ENCODE peak calls at places on chromosomes 13 and 19, in four cellular contexts. A is spleen, B is Panc1, S is breast epithelium. I is an unnamed sample.

GRCh38 chr13:47455581-47455980 is 545.5 kb downstream of the SUCLA2 start:
- DNase-seq in S (no peak), B (no peak), A (no peak), I (no peak)

GRCh38 chr13:23159205-23159586 is 21.6 kb upstream of the SGCG start:
- DNase-seq in S (no peak), B (no peak), A (no peak), I (no peak)

GRCh38 chr13:92573467-92574057 is 653.0 kb upstream of the GPC6 start:
- DNase-seq in S (no peak), B (no peak), A (no peak), I (no peak)

GRCh38 chr13:53089951-53090350 is 61.3 kb downstream of the OLFM4 start:
- DNase-seq in S (no peak), A (no peak), B (no peak), I (no peak)

GRCh38 chr19:33699754-33700407 is 78.1 kb downstream of the CHST8 start:
- DNase-seq in B (no peak), S (no peak), A (peak), I (no peak)

GRCh38 chr13:46405457-46405856 is 18.4 kb upstream of the RUBCNL start:
- DNase-seq in A (no peak), S (no peak), B (no peak), I (no peak)

GRCh38 chr19:13839193-13839937 is 37.6 kb upstream of the NANOS3 start:
- DNase-seq in B (no peak), A (peak), S (peak), I (peak)

GRCh38 chr19:6421075-6422014 is 3.3 kb downstream of the KHSRP start:
- DNase-seq in S (no peak), A (no peak), B (no peak), I (no peak)

GRCh38 chr13:79451500-79451962 is 29.4 kb upstream of the NDFIP2 start:
- DNase-seq in A (peak), S (no peak), B (no peak), I (peak)

GRCh38 chr19:2524840-2525723 is 49.2 kb downstream of the GADD45B start:
- DNase-seq in B (no peak), A (no peak), S (no peak), I (no peak)

GRCh38 chr13:69524459-69525155 is 583.0 kb upstream of the ATXN8OS start:
- DNase-seq in A (no peak), B (no peak), S (no peak), I (no peak)

GRCh38 chr19:13164370-13165090 is 14.3 kb downstream of the IER2 start:
- DNase-seq in S (peak), A (peak), B (no peak), I (peak)

GRCh38 chr19:13099073-13099999 is 3.3 kb downstream of the LYL1 start:
- DNase-seq in A (peak), S (no peak), B (no peak), I (peak)

GRCh38 chr13:113428469-113428865 is 24.8 kb downstream of the ADPRHL1 start:
- DNase-seq in S (no peak), B (no peak), A (no peak), I (no peak)

GRCh38 chr13:31172535-31172934 is 10.8 kb upstream of the HSPH1 start:
- DNase-seq in B (peak), S (no peak), A (no peak), I (no peak)

GRCh38 chr13:40993119-40993518 is 26.0 kb downstream of the ELF1 start:
- DNase-seq in S (no peak), A (no peak), B (no peak), I (peak)
- TF ChIP-seq POLR2AphosphoS5 in S (no peak), A (no peak), B (no peak), I (no peak)

DNA sequence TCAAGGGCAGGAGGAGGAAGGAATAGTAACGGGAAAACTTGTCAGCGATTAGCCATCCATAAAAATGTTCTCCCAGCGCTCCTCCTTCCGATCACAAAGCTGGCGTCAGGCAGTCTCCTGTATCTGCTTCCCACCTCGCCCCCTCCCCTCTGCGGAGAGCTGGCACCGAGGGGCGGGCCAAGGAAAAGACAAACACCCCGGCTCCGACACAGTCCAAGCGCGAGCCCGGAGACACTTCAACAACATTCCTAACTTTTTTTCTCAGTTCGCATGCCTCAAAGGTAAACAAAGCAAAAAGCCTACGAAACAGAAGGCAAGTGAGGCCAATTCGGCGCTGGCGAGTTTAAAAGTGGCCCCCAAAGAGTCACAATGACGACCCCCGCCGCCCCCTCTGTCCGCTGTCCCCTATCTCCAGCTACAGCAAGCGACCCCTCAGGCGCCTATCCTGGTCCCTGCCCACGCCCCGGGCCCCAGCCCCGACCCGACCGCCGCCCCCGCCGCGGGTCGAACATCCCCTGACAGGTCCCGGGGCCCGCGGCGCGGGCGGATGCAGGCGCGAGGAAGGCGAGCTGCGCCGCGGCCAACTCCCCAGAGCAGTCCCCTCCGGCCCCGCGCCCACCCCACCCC is 719 bp downstream of the SMAD9 start:
- DNase-seq in A (no peak), B (no peak), S (no peak), I (peak)
- H3K4me3 ChIP-seq in A (peak), B (peak), S (peak), I (peak)

GRCh38 chr13:42478531-42479156 is 95.3 kb upstream of the TNFSF11 start:
- DNase-seq in A (no peak), S (no peak), B (no peak), I (no peak)

GRCh38 chr13:42474954-42475353 is 99.0 kb upstream of the TNFSF11 start:
- DNase-seq in S (no peak), A (no peak), B (no peak), I (no peak)

DNA sequence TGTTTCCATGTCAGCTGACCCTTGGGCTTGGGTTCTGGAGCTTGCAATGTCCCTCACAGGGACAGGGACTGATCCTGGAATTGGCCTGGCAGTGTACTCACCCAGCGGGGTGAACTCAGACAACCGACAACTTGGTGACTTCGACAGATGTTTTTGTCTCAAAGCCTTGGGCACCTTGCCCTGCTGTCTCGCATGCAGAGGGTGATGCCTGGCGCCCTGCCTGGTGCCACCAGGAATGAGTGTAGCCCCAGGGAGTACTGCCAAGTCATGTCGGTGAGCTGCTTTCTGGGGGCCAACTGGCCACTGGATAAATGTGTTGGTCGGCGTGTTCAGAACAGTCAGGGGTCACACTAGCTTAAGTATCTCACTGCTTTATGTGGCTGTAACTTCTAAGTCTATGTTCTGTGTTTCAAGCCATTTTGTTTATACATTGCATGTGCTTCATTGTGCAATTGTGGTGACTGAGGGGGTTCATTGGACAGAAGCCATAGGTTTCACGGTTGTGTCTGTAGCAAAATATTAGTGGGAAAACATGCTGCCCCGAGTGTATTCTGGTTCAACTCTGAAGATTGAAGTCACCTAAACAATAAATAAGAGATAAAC is 96.3 kb upstream of the TNFSF11 start:
- DNase-seq in S (no peak), A (no peak), B (no peak), I (no peak)
- TF ChIP-seq POLR2AphosphoS5 in S (no peak), A (no peak), B (no peak), I (no peak)

DNA sequence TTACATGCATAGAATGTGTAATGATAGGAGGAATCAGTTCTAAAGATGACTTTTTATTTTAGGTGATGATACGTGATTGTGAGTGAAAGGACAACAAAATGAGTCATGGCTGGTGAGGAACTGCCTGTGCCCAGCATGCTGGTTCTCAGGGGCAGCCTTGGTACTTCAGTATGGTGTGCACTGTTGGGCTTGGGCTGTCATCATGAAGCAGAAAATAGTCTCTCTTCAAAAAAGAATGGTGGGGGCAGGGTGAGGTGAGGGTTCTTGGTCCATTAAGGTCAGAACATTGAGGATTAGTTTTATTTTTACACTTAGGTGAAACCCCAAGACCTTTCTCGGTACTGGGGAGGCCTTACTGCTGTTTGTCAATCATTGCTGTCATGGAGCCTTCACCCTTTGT is 309.5 kb downstream of the MTUS2 start:
- DNase-seq in S (no peak), A (no peak), B (no peak), I (no peak)
- H3K4me3 ChIP-seq in S (no peak), A (no peak), B (no peak), I (no peak)

GRCh38 chr19:58466760-58467589 is at the start of gene ZNF324:
- DNase-seq in B (peak), S (peak), A (peak), I (peak)
- TF ChIP-seq POLR2AphosphoS5 in B (peak), S (peak), A (peak), I (peak)

DNA sequence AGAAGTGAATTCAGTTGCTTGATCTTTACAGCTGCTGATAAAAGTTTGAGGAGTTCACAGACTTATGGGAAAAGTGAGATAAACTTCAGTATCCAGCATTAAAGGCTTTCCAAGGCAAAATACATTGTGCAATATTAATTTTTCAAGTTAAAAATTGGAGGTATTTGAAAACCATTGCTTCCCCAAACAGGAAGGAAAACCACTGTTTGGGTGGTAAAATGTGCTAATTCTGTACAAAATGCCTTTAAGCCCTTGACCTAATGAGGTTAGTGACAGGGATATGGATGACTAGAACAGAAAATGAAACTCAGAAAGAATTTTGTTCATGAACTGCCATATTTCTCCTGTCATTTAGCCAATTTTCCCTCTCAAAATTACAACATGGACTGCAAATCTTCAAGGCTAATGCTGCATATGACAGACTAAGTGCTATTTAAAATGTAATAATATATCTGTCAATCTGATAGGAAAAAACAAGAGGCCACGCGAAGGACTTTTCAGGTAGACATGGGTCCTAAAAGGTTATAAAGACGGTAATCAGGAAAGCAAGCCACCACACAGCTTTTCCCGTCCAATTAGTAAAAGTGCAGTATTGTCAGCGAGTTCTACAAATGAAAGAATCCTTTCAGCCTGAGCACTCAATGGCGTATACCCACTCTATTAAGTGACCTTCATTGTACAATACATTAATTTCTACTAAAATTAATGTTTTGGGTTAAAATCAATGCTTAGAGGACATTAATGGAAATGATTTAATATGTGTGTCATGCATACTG is 212.8 kb downstream of the ENOX1 start:
- DNase-seq in B (no peak), A (no peak), S (no peak), I (no peak)
- H3K4me3 ChIP-seq in B (no peak), A (no peak), S (no peak), I (no peak)

DNA sequence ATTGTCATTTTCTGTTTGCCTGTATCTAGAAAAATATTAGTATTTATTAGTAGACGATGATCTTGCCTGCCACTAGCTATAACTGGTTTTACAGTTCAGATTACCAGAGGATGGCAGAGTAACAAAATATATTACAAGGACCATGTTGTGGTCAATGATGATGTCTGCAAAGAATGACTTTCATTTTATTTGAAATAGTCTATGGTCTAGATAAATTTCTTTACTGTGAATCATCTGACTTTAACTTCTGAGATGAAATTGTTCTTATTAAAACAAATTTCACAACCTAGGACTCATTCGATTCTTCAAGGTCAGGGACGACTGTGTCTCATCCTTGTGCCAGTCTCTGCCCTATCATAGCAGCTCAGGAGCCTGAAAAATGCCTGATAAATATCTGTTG is 637.8 kb upstream of the KLF12 start:
- DNase-seq in B (no peak), S (no peak), A (no peak), I (no peak)
- TF ChIP-seq POLR2AphosphoS5 in B (no peak), S (no peak), A (no peak), I (no peak)

GRCh38 chr19:4198467-4199126 is 16.1 kb downstream of the ANKRD24 start:
- DNase-seq in S (no peak), B (no peak), A (no peak), I (no peak)
- H3K4me3 ChIP-seq in S (no peak), B (no peak), A (no peak), I (no peak)

GRCh38 chr19:40907968-40908735 is 26.1 kb upstream of the CYP2A7 start:
- DNase-seq in S (peak), A (peak), B (no peak), I (no peak)
- TF ChIP-seq POLR2AphosphoS5 in S (no peak), A (no peak), B (no peak), I (no peak)

DNA sequence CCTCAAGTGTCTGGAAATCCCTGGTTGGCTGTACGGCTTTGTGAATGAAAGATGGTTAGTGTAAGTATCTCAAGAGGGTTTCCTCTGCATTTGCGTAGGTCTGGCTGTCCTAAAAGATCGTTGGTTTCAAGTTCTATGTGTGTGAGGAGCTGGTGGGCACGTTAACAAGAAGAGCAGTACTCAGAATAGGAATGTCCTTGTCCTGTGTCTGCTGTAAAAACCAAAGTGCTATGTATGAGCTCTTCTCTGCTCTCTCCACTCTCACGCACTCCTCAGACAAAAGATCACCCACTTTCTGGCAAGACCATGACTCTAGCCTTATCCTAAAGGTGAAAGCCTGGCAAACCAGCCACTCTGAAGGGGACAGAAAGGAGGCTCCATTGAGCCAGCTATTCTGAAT is 39.1 kb downstream of the USP12 start:
- DNase-seq in S (no peak), B (no peak), A (no peak), I (no peak)
- H3K4me3 ChIP-seq in S (no peak), B (no peak), A (no peak), I (no peak)

I was measured in transverse colon.